ENCODE peak calls at places on chromosomes 11 and 22, in four cellular contexts. F, G, N and K are unnamed samples.

GRCh38 chr11:104490182-104490581 is 326.2 kb upstream of the PDGFD start:
- DNase-seq in F (no peak), G (no peak), N (no peak), K (no peak)

GRCh38 chr22:24510694-24511625 is 15.8 kb downstream of the UPB1 start:
- DNase-seq in F (peak; percentile 80), G (peak; percentile 75), N (no peak), K (no peak)

GRCh38 chr11:95605271-95605940 is 184.2 kb downstream of the FAM76B start:
- DNase-seq in F (no peak), G (no peak), N (no peak), K (no peak)

GRCh38 chr11:17753641-17754040 is 19.1 kb downstream of the KCNC1 start:
- DNase-seq in F (no peak), G (no peak), N (no peak), K (no peak)

GRCh38 chr11:25902476-25902875 is 429.5 kb upstream of the ANO3 start:
- DNase-seq in F (no peak), G (no peak), N (no peak), K (no peak)

GRCh38 chr11:116651098-116651756 is 121.6 kb downstream of the BUD13 start:
- DNase-seq in F (no peak), G (no peak), N (no peak), K (no peak)

GRCh38 chr11:78857688-78858087 is 283.0 kb upstream of the NARS2 start:
- DNase-seq in F (no peak), G (peak; percentile 70), N (no peak), K (no peak)

GRCh38 chr11:34890089-34890488 is 26.1 kb downstream of the APIP start:
- DNase-seq in F (peak; percentile 18), G (no peak), N (no peak), K (no peak)

GRCh38 chr22:46453006-46453828 is 84.2 kb downstream of the CELSR1 start:
- DNase-seq in F (peak; percentile 38), G (no peak), N (no peak), K (no peak)

GRCh38 chr11:115522302-115522701 is 18.1 kb upstream of the CADM1 start:
- DNase-seq in F (no peak), G (no peak), N (no peak), K (no peak)

GRCh38 chr11:1445741-1446445 is 40.7 kb downstream of the MOB2 start:
- DNase-seq in F (no peak), G (no peak), N (no peak), K (no peak)

GRCh38 chr11:45179686-45180085 is 33.2 kb downstream of the PRDM11 start:
- DNase-seq in F (no peak), G (no peak), N (no peak), K (no peak)

GRCh38 chr11:129853508-129854228 is 38.0 kb downstream of the TMEM45B start:
- DNase-seq in F (peak; percentile 83), G (peak; percentile 8), N (no peak), K (no peak)

GRCh38 chr11:117730256-117730800 is 66.7 kb downstream of the DSCAML1 start:
- DNase-seq in F (no peak), G (no peak), N (no peak), K (no peak)

GRCh38 chr11:13635290-13635689 is 33.2 kb upstream of the FAR1 start:
- DNase-seq in F (no peak), G (no peak), N (no peak), K (no peak)

GRCh38 chr11:130212431-130212961 is 52.9 kb downstream of the ST14 start:
- DNase-seq in F (no peak), G (no peak), N (no peak), K (peak; percentile 30)